ENCODE peak calls at places on chromosome 11, in seven cellular contexts. R is Peyer's patch, E is RWPE2, C is psoas muscle, M is gastrocnemius medialis, Z is MM.1S, Y is adrenal gland. U is an unnamed sample.

GRCh38 chr11:120350637-120351036 is 14.4 kb downstream of the ARHGEF12 start:
- DNase-seq in C (no peak), Y (no peak), E (no peak), M (no peak), Z (no peak), R (no peak), U (no peak)

GRCh38 chr11:123587044-123587443 is 67.4 kb downstream of the SCN3B start:
- DNase-seq in Z (no peak), C (no peak), R (no peak), M (no peak), Y (no peak), E (no peak), U (no peak)

GRCh38 chr11:70076461-70076931 is 1.6 kb upstream of the ANO1 start:
- DNase-seq in Z (no peak), Y (no peak), M (no peak), R (no peak), E (peak; percentile 7), C (no peak), U (no peak)

GRCh38 chr11:69524291-69524882 is 42.9 kb downstream of the LINC01488 start:
- DNase-seq in Z (no peak), M (no peak), Y (no peak), R (no peak), C (no peak), E (no peak), U (no peak)

GRCh38 chr11:14308897-14309387 is 50.0 kb downstream of the RRAS2 start:
- DNase-seq in R (no peak), M (no peak), Y (no peak), E (no peak), Z (no peak), C (no peak), U (no peak)

GRCh38 chr11:48210052-48210451 is 6.6 kb upstream of the OR4B1 start:
- DNase-seq in Y (no peak), E (no peak), R (no peak), C (no peak), Z (no peak), M (no peak), U (no peak)

GRCh38 chr11:60700689-60701508 is 1.5 kb downstream of the MS4A8 start:
- DNase-seq in E (no peak), M (no peak), R (no peak), C (no peak), Y (no peak), Z (peak; percentile 10), U (no peak)

GRCh38 chr11:776459-777287 is 614 bp downstream of the GATD1 start:
- DNase-seq in M (no peak), C (peak; percentile 49), Y (peak; percentile 44), E (peak; percentile 51), Z (peak; percentile 41), R (no peak), U (peak; percentile 59)

GRCh38 chr11:45026835-45027234 is 76.2 kb upstream of the TP53I11 start:
- DNase-seq in Y (no peak), M (no peak), E (no peak), R (no peak), Z (no peak), C (no peak), U (no peak)

GRCh38 chr11:78138694-78139421 is 568 bp downstream of the ALG8 start:
- DNase-seq in Z (peak; percentile 45), C (no peak), E (no peak), M (no peak), R (no peak), Y (no peak), U (no peak)

GRCh38 chr11:29685361-29685760 is 331.5 kb downstream of the KCNA4 start:
- DNase-seq in Y (no peak), M (no peak), E (no peak), Z (no peak), C (no peak), R (no peak), U (no peak)

GRCh38 chr11:94768602-94769511 is 701 bp downstream of the AMOTL1 start:
- DNase-seq in Z (peak; percentile 36), C (peak; percentile 55), R (no peak), M (peak; percentile 35), E (no peak), Y (peak; percentile 52), U (peak; percentile 79)

GRCh38 chr11:117456027-117456720 is 128.5 kb downstream of the CEP164 start:
- DNase-seq in Z (no peak), C (no peak), M (no peak), E (no peak), R (no peak), Y (no peak), U (no peak)

GRCh38 chr11:18705651-18706281 is 7.2 kb downstream of the TMEM86A start:
- DNase-seq in C (peak; percentile 39), Y (peak; percentile 47), E (no peak), M (no peak), R (peak; percentile 21), Z (no peak), U (peak; percentile 53)

GRCh38 chr11:833114-833791 is 501 bp downstream of the CD151 start:
- DNase-seq in E (no peak), R (no peak), M (peak; percentile 46), Z (peak; percentile 33), C (peak; percentile 68), Y (peak; percentile 61), U (peak; percentile 84)

GRCh38 chr11:77111277-77111676 is 8.6 kb downstream of the OMP start:
- DNase-seq in E (no peak), R (no peak), Y (no peak), M (no peak), C (no peak), Z (no peak), U (no peak)

GRCh38 chr11:57249384-57250319 is 12.6 kb upstream of the APLNR start:
- DNase-seq in R (no peak), C (peak; percentile 65), Y (peak; percentile 67), E (no peak), M (peak; percentile 31), Z (peak; percentile 48), U (peak; percentile 30)

GRCh38 chr11:14908214-14908880 is 16.3 kb upstream of the CYP2R1 start:
- DNase-seq in Z (peak; percentile 60), M (no peak), R (peak; percentile 39), E (no peak), Y (no peak), C (no peak), U (no peak)

GRCh38 chr11:120229451-120230424 is 10.2 kb upstream of the POU2F3 start:
- DNase-seq in E (no peak), R (no peak), Y (no peak), M (no peak), C (no peak), Z (peak; percentile 16), U (no peak)

GRCh38 chr11:93528757-93529639 is 14.2 kb downstream of the SMCO4 start:
- DNase-seq in Y (no peak), R (no peak), C (no peak), M (peak; percentile 35), Z (no peak), E (no peak), U (no peak)

GRCh38 chr11:34492806-34493414 is 20.7 kb downstream of the ELF5 start:
- DNase-seq in E (no peak), Y (peak; percentile 53), Z (peak; percentile 60), C (peak; percentile 37), M (peak; percentile 27), R (peak; percentile 68), U (peak; percentile 64)

GRCh38 chr11:70493891-70494290 is 95.6 kb downstream of the CTTN start:
- DNase-seq in Y (no peak), M (no peak), Z (no peak), C (no peak), R (no peak), E (peak; percentile 29), U (peak; percentile 37)

GRCh38 chr11:119318240-119319135 is 1.6 kb upstream of the MCAM start:
- DNase-seq in M (no peak), C (no peak), E (no peak), Y (no peak), R (peak; percentile 51), Z (no peak), U (no peak)

GRCh38 chr11:55634813-55635212 is at the start of gene OR4P4:
- DNase-seq in M (no peak), Y (no peak), Z (no peak), E (no peak), C (no peak), R (no peak), U (no peak)
- TF ChIP-seq CTCF in M (no peak), Y (no peak), Z (no peak), E (no peak), C (no peak), R (no peak), U (no peak)

DNA sequence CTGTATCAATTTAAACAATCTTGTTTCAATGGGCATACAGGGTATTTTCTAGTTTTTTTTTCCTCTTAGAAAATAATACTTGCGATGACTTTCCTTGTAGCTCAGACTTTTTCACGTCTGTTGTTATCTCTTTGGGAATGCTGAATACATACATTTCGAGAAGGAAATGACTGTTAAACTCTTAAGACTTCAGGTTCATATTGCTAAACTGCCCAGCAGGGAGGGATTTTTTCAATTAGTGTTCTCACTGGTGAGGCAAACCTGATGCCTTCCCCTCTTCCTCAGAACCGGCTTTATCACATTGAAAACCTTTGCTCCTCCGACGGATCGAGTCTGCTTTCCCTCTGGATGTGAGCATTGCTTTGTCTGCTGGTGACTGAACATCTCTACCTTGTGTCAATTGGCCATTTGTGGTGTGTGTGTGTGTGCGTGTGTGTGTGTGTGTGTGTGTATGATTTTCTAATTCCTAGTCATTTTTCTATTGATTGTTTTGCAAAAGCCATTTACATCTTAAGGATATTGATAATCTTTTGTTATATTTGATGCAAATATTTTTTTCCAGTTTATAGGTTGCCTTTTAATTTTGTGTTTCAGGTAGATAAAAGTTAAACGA is 6.6 kb downstream of the NEAT1 start:
- DNase-seq in C (no peak), M (no peak), Y (peak; percentile 49), R (peak; percentile 23), E (peak; percentile 32), Z (no peak), U (no peak)
- H3K4me3 ChIP-seq in C (peak overlapping the region; percentile 86), M (peak overlapping the region; percentile 81), Y (no peak overlapping the region), R (peak overlapping the region; percentile 81), E (peak overlapping the region; percentile 1), Z (peak overlapping the region; percentile 1), U (peak overlapping the region; percentile 81)

DNA sequence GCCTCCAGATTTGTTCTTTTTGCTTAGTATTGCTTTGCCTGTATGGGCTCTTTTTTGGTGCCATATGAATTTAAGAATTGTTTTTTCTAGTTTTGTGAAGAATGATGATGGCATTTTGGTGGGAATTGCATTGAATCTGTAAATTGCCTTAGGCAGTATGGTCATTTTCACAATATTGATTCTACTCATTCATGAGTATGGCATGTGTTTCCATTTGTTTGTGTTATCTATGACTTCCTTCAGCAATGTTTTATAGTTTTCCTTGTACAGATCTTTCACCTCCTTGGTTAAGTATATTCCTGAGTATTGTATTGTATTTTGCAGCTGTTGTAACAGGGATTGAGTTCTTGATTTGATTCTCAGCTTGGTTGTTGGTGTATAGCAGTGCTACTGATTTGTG is 18.3 kb upstream of the ZBED5 start:
- DNase-seq in Z (no peak), R (no peak), Y (no peak), E (no peak), C (no peak), M (no peak), U (no peak)
- H3K9me3 ChIP-seq in Z (no peaks in the 10 kb centered on the region), R (no peaks in the 10 kb centered on the region), Y (peaks cover 5% of the 10 kb centered on the region), E (peaks cover 5% of the 10 kb centered on the region), C (peaks cover 21% of the 10 kb centered on the region), M (no peaks in the 10 kb centered on the region), U (no peaks in the 10 kb centered on the region)

GRCh38 chr11:65389294-65389980 is 3.0 kb downstream of the FRMD8 start:
- DNase-seq in Y (no peak), R (no peak), C (no peak), E (no peak), M (no peak), Z (no peak), U (no peak)
- TF ChIP-seq CTCF in Y (no peak), R (no peak), C (no peak), E (no peak), M (no peak), Z (no peak), U (no peak)

GRCh38 chr11:108224908-108225786 is 2.3 kb downstream of the ATM start:
- DNase-seq in Z (no peak), M (no peak), C (no peak), E (no peak), R (peak; percentile 49), Y (no peak), U (no peak)
- H3K4me3 ChIP-seq in Z (peak overlapping the region; percentile 76), M (no peak overlapping the region), C (peak overlapping the region; percentile 85), E (no peak overlapping the region), R (no peak overlapping the region), Y (no peak overlapping the region), U (no peak overlapping the region)

U was measured in pancreas.